ENCODE peak calls at places on chromosomes 6 and 20, in four cellular contexts. Q is WTC11, K is K562, G is HepG2. T is an unnamed sample.
A peak's percentile ranks its signal among the peaks of the same experiment; 100 is the strongest.

GRCh38 chr6:79605061-79605460 is 26.1 kb upstream of the SH3BGRL2 start:
- DNase-seq in Q (no peak), K (peak; percentile 57), G (no peak), T (no peak)

GRCh38 chr6:41284726-41285125 is 1.8 kb downstream of the TREM1 start:
- DNase-seq in Q (no peak), K (no peak), G (no peak), T (no peak)

GRCh38 chr6:19713411-19713810 is 123.8 kb upstream of the ID4 start:
- DNase-seq in Q (no peak), K (no peak), G (no peak), T (no peak)

GRCh38 chr20:63620991-63621390 is 5.9 kb downstream of the GMEB2 start:
- DNase-seq in Q (no peak), K (no peak), G (no peak), T (no peak)

GRCh38 chr6:8336406-8336805 is 98.9 kb downstream of the SLC35B3 start:
- DNase-seq in Q (no peak), K (no peak), G (no peak), T (no peak)

GRCh38 chr6:38593419-38593818 is 46.3 kb downstream of the BTBD9 start:
- DNase-seq in Q (no peak), K (no peak), G (no peak), T (no peak)

GRCh38 chr6:31513456-31514165 is 15.2 kb upstream of the MCCD1 start:
- DNase-seq in Q (no peak), K (no peak), G (no peak), T (no peak)

GRCh38 chr20:57698191-57698866 is 11.5 kb downstream of the PMEPA1 start:
- DNase-seq in Q (no peak), K (no peak), G (peak; percentile 31), T (peak; percentile 95)

GRCh38 chr6:132214716-132215115 is 186.6 kb downstream of the MOXD1 start:
- DNase-seq in Q (no peak), K (no peak), G (no peak), T (no peak)

GRCh38 chr20:859661-860294 is 26.3 kb downstream of the FAM110A start:
- DNase-seq in Q (no peak), K (no peak), G (no peak), T (no peak)

GRCh38 chr6:37874726-37875125 is 55.2 kb downstream of the ZFAND3 start:
- DNase-seq in Q (no peak), K (no peak), G (no peak), T (no peak)

GRCh38 chr20:38166707-38167233 is 1.7 kb upstream of the TGM2 start:
- DNase-seq in Q (no peak), K (no peak), G (no peak), T (no peak)

GRCh38 chr20:41734506-41734945 is 116.3 kb upstream of the CHD6 start:
- DNase-seq in Q (peak; percentile 73), K (peak; percentile 71), G (peak; percentile 75), T (peak; percentile 54)

GRCh38 chr20:58651548-58651822 is 402 bp downstream of the STX16 start:
- DNase-seq in Q (no peak), K (no peak), G (peak; percentile 36), T (no peak)

GRCh38 chr6:55450007-55450406 is 122.7 kb downstream of the GFRAL start:
- DNase-seq in Q (no peak), K (no peak), G (no peak), T (no peak)

GRCh38 chr6:34888441-34888820 is 589 bp upstream of the TAF11 start:
- DNase-seq in Q (no peak), K (no peak), G (no peak), T (no peak)

GRCh38 chr6:139508023-139508422 is 133.6 kb upstream of the CITED2 start:
- DNase-seq in Q (no peak), K (no peak), G (peak; percentile 23), T (no peak)

GRCh38 chr6:106961136-106961535 is 13.4 kb downstream of the CD24 start:
- DNase-seq in Q (no peak), K (no peak), G (no peak), T (no peak)

GRCh38 chr6:35497571-35498406 is 910 bp upstream of the TEAD3 start:
- DNase-seq in Q (peak; percentile 76), K (peak; percentile 83), G (peak; percentile 47), T (peak; percentile 39)

GRCh38 chr6:107128175-107128574 is 12.9 kb upstream of the BEND3 start:
- DNase-seq in Q (no peak), K (no peak), G (no peak), T (no peak)

GRCh38 chr20:44805335-44805734 is 5.0 kb downstream of the RIMS4 start:
- DNase-seq in Q (no peak), K (no peak), G (no peak), T (no peak)

GRCh38 chr6:116298968-116299367 is 19.2 kb upstream of the TSPYL1 start:
- DNase-seq in Q (no peak), K (no peak), G (no peak), T (no peak)

GRCh38 chr6:24064106-24064505 is 61.9 kb upstream of the NRSN1 start:
- DNase-seq in Q (peak; percentile 20), K (peak; percentile 6), G (peak; percentile 62), T (peak; percentile 18)

GRCh38 chr6:128417698-128418097 is 102.7 kb downstream of the PTPRK start:
- DNase-seq in Q (no peak), K (no peak), G (no peak), T (no peak)

GRCh38 chr20:11777861-11778570 is 139.7 kb upstream of the BTBD3 start:
- DNase-seq in Q (no peak), K (no peak), G (no peak), T (no peak)

GRCh38 chr20:53343433-53343832 is 250.2 kb downstream of the ZNF217 start:
- DNase-seq in Q (no peak), K (no peak), G (no peak), T (no peak)

GRCh38 chr6:142820336-142821016 is 124.5 kb downstream of the HIVEP2 start:
- DNase-seq in Q (no peak), K (no peak), G (no peak), T (no peak)

GRCh38 chr6:142821860-142822259 is 123.1 kb downstream of the HIVEP2 start:
- DNase-seq in Q (no peak), K (no peak), G (no peak), T (no peak)

GRCh38 chr6:142821164-142821716 is 123.7 kb downstream of the HIVEP2 start:
- DNase-seq in Q (no peak), K (no peak), G (no peak), T (no peak)

GRCh38 chr6:142822383-142822782 is 122.6 kb downstream of the HIVEP2 start:
- DNase-seq in Q (no peak), K (no peak), G (no peak), T (no peak)

DNA sequence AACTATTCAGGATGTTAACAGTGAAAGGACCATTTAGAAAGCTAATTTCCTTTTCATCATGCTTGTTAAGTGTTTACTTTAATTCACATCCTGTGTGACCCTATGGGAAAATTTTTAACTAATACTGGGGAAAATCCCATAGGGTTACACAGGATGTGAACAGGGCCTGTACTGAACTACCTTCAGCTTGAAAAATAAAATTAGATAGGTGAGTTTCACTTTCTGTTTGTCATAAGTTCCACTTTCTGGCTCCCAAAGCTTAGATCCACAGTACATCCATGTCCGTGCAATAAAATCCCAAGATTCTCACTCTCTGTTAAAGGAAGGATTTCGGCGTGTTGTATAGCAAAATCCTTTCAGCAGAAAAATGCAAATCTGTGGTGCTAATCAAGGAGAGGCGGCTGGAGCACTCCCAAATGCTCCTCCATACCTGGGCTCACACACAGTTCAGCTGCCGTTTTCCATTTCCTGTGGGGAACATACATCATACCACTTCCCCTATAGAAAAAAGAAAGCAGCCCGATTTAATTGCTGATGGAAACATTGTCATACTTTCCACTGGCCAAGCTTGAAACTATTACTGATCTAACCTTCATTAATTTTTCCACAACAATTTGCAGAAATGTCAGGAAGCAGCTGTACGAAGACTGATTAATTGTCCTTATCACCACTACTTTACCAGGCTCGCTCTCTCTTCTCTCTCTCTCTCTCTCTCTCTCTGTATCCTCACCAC is 125.2 kb downstream of the HIVEP2 start:
- DNase-seq in Q (no peak), K (no peak), G (no peak), T (no peak)
- TF ChIP-seq HMGXB4 in Q (no peak), K (no peak), G (no peak), T (no peak)

GRCh38 chr6:118893095-118893881 is 664 bp upstream of the ASF1A start:
- DNase-seq in Q (no peak), K (peak; percentile 70), G (peak; percentile 49), T (peak; percentile 16)
- TF ChIP-seq HMGXB4 in Q (no peak), K (no peak), G (no peak), T (no peak)

DNA sequence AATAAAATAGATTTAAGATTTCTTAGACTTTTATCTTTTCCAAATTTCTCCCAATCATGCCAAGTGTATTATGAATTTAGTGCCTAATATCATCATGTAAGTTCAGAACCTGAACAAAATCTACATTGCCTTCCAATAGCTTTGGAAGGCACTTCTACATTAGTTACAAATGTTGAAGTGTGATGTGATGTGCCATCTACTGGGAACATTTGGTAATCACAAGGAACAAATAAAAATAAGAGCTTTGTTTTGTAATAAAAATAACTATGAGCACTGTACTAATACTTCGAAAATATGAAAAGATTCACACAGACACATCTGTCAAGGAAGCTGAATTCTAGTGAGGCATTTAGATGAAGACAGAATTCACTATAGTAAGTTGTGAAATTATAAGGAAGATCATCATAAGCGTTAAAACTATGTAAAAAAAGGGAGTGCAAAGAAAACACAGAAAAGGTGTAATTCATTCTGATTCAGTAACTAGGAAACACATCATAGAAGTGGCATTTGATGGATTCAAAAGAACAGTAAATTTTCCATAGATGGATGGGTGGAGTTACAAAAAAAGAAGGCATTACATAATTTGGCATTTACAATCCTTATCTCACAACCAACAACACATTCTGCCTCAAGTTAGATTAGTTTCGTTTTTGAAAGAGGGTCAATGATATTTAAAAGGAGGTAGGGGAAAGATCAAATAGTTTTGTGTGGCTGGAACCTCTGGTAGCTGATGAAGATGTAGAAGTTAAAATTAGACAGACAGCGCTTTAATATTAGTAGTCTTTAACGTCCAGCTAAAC is 161.0 kb downstream of the ASCC3 start:
- DNase-seq in Q (no peak), K (peak; percentile 54), G (peak; percentile 9), T (peak; percentile 34)
- TF ChIP-seq HMGXB4 in Q (no peak), K (no peak), G (no peak), T (no peak)

GRCh38 chr6:75880305-75880704 is 131.3 kb downstream of the MYO6 start:
- DNase-seq in Q (no peak), K (no peak), G (no peak), T (no peak)

GRCh38 chr6:75884822-75885221 is 135.8 kb downstream of the MYO6 start:
- DNase-seq in Q (no peak), K (no peak), G (no peak), T (no peak)

DNA sequence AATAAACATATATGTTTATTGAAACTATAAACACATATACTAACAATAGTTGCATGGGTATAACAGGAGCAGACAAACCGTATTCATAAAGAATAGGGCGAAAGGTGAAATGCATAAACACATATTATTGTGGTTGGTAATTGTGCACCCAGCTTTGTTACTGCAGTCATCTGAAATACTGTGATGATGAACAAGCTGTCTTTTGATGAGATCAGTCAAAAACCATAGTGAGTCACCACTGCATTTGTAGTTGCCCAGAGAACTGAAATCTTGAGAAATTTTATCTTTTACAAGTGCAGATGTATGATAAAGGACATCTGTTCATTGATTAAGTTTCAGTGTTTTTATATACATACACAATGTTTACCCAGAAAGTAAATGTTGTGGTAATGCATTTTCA is 133.7 kb downstream of the MYO6 start:
- DNase-seq in Q (no peak), K (no peak), G (no peak), T (no peak)
- TF ChIP-seq HMGXB4 in Q (no peak), K (no peak), G (no peak), T (no peak)

T was measured in A549.